ENCODE peak calls at places on chromosomes 2 and 18, in four cellular contexts. I, L, W and G are unnamed samples.

GRCh38 chr2:239393401-239393940 is 7.3 kb downstream of the HDAC4 start:
- DNase-seq in I (peak), W (peak), L (no peak), G (no peak)

GRCh38 chr2:175880-176800 is 87.7 kb downstream of the SH3YL1 start:
- DNase-seq in L (peak), I (peak), W (no peak), G (no peak)

GRCh38 chr2:70088508-70089219 is 1.4 kb downstream of the PCBP1 start:
- DNase-seq in L (peak), W (no peak), I (no peak), G (no peak)

GRCh38 chr18:11689972-11690570 is 1.0 kb downstream of the GNAL start:
- DNase-seq in L (peak), I (no peak), W (no peak), G (no peak)

GRCh38 chr2:20224716-20225293 is at the start of gene SDC1:
- DNase-seq in I (peak), W (peak), L (peak), G (peak)

GRCh38 chr2:8719528-8719927 is 37.7 kb downstream of the ID2 start:
- DNase-seq in W (no peak), L (no peak), I (peak), G (peak)

GRCh38 chr2:71503827-71504226 is 50.5 kb downstream of the DYSF start:
- DNase-seq in L (no peak), W (no peak), I (no peak), G (no peak)

GRCh38 chr18:41871229-41872000 is 83.6 kb upstream of the PIK3C3 start:
- DNase-seq in I (no peak), W (no peak), L (no peak), G (no peak)

GRCh38 chr2:70686577-70687460 is 81.2 kb downstream of the ADD2 start:
- DNase-seq in I (peak), L (peak), W (peak), G (peak)

GRCh38 chr2:173630425-173631122 is 275.9 kb downstream of the CDCA7 start:
- DNase-seq in I (no peak), W (peak), L (no peak), G (no peak)

DNA sequence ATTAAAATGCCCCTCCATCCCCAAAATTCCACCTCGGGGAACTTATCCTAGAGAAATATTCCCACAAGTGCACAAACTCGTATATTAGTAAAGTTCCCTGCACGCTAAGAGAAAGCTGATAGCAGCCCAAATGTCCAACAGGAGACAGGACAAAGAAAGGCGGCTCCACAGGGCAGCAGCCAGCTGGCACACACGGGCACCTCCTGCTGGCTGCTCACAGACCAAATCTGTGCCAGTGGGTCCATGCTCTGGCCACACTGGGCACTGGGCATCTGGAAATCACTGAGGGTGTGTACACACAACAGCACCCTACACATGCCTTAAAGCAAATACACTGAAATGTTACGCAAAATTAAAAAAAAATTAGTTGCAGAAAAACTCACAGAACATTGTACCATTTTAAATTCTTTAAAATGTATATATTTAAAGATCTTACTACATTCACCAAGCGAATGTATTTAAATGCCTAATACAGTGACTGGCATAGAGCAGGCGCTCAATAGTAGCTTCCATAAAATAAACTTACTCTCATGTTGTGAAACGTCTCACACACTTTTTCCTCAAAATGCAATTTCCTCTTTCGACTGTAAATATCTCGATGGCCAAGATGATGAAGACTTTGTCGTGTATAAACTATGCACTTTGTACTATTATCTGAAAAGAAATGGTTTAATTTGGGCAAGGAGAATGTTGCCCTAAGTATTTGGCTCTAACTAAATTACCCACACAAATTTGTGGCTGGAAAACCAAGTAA is 19.4 kb downstream of the ZNF516 start:
- DNase-seq in W (no peak), I (no peak), L (no peak), G (no peak)
- H3K4me3 ChIP-seq in W (no peak), I (no peak), L (no peak), G (no peak)

GRCh38 chr2:218956039-218956438 is 3.4 kb upstream of the CDK5R2 start:
- DNase-seq in L (no peak), W (no peak), I (no peak), G (no peak)

GRCh38 chr2:218957685-218958084 is 1.8 kb upstream of the CDK5R2 start:
- DNase-seq in L (no peak), I (no peak), W (no peak), G (no peak)

GRCh38 chr2:218954541-218955300 is 4.7 kb upstream of the CDK5R2 start:
- DNase-seq in W (no peak), I (no peak), L (no peak), G (no peak)

GRCh38 chr2:218952160-218952559 is 7.3 kb upstream of the CDK5R2 start:
- DNase-seq in I (no peak), L (no peak), W (no peak), G (no peak)

DNA sequence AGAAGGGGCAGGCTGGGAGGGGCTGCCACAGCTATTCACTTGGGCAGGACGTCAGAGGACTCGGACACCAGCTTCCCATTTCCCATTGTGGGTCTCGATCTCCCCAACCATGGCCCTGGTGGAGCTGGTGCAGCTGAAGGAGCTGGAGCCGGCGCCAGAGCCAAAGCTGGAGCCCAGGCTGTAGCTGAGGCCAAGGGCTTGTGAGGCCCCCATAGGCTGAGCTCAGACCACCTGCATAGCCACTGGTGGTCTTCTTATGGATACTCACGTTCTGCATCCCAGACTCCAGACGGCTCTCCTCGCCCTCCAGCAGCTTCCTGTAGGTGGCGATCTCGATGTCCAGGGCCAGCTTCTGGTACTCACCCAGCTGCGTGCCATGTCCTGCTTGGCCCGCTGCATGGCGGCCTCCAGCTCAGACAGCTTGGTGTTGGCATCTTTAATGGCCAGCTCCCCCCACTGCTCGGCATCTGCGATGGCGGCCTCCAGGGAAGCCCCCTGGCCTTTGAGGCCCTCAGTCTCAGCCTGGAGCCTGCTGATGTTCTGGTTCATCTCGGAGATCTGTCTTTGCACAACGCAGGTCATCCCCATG is 6.0 kb upstream of the CDK5R2 start:
- DNase-seq in I (no peak), L (no peak), W (no peak), G (no peak)
- TF ChIP-seq CTCF in I (no peak), L (no peak), W (no peak), G (no peak)

DNA sequence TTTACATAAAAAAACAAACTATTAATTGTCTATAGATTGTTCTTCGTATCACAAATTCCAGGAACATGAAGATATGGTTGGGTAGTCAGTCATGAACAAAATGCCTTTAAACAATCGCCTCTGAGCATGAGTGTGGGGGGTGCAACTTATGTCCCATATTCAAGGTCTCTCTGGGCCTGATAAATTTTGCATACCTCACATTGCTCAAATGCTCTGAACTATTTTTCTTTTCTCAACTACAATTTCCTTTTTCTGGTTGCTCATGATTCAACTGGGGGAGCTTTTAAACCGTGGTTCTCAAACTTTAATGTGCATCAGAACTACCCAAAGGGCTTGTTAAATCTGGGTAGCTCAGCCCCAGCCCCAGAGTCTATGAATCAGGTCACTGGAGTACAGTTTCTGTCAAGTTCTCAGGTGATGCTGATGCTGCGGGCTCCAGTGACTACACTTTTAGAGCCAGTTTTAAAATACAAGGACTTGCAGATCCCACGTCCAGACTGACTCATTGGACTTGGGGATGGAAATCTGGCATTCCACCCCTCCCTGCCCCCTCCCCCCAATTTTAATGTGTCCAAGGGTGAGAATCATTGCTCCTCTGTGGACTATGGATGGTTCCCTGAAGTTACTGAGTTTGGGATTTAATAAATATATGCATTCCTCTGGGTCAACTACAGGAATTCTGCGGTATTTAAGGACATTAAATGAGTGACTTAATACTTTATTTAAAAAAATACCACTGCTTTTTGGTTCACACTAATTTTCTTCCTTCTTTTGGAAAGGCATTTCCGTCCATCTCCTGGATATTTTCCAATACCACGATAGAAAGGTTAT is 1.5 kb upstream of the GPD2 start:
- DNase-seq in I (peak), W (peak), L (peak), G (no peak)
- H3K4me3 ChIP-seq in I (peak), W (no peak), L (no peak), G (no peak)

DNA sequence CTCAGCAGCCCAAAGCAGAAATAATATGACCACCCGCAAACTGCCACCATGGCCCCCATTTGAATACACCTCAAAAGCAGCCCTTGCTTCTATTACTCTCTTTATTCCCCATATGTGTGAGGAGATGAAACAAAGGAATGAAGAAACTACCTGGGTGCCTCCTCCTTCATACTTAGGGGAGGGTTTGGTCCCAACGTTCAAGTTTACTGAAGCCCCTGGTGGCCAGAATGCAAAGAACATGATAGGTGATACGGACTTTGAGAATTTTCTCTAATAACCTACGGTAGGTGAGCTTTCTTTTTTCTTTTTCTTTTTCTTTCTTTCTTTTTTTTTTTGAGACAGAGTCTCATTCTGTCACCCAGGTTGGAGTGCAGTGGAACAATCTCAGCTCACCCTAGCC is 110.3 kb upstream of the FBXO11 start:
- DNase-seq in L (no peak), W (no peak), I (no peak), G (no peak)
- TF ChIP-seq CTCF in L (no peak), W (peak), I (peak), G (no peak)

GRCh38 chr2:176555112-176555511 is 285.9 kb downstream of the MTX2 start:
- DNase-seq in L (no peak), W (no peak), I (no peak), G (no peak)

GRCh38 chr2:176552456-176553135 is 283.4 kb downstream of the MTX2 start:
- DNase-seq in W (peak), L (peak), I (peak), G (peak)

GRCh38 chr2:176554107-176555048 is 285.1 kb downstream of the MTX2 start:
- DNase-seq in W (peak), L (peak), I (peak), G (no peak)

GRCh38 chr2:176555781-176556180 is 286.5 kb downstream of the MTX2 start:
- DNase-seq in L (no peak), I (no peak), W (no peak), G (no peak)

GRCh38 chr2:176553685-176554106 is 284.5 kb downstream of the MTX2 start:
- DNase-seq in L (peak), W (peak), I (peak), G (no peak)
- H3K4me3 ChIP-seq in L (peak), W (peak), I (peak), G (peak)

GRCh38 chr2:81901017-81901416 is 1596.5 kb upstream of the LRRTM1 start:
- DNase-seq in W (peak), L (no peak), I (no peak), G (no peak)
- TF ChIP-seq CTCF in W (peak), L (no peak), I (no peak), G (no peak)

GRCh38 chr2:171432969-171433762 is 624 bp downstream of the METTL8 start:
- DNase-seq in W (peak), I (peak), L (peak), G (no peak)

GRCh38 chr2:171430516-171431410 is 3.0 kb downstream of the METTL8 start:
- DNase-seq in I (no peak), L (no peak), W (no peak), G (no peak)

GRCh38 chr2:171433763-171434670 is at the start of the genes DCAF17 and METTL8:
- DNase-seq in W (peak), L (peak), I (peak), G (peak)

GRCh38 chr2:171431677-171432167 is 2.1 kb downstream of the METTL8 start:
- DNase-seq in I (no peak), L (no peak), W (no peak), G (no peak)

GRCh38 chr2:171432206-171432968 is 1.4 kb downstream of the METTL8 start:
- DNase-seq in W (no peak), L (peak), I (no peak), G (no peak)
- H3K4me3 ChIP-seq in W (no peak), L (no peak), I (no peak), G (no peak)